ENCODE peak calls at places on chromosomes 6 and 20, in ten cellular contexts. H, E, I, L, C, Y, V, A, G and M are unnamed samples.

GRCh38 chr6:132132911-132133639 is 181.9 kb upstream of the CCN2 start:
- DNase-seq in H (peak; percentile 86), E (no peak), I (peak; percentile 84), L (no peak), C (peak; percentile 53), Y (no peak), V (no peak), A (no peak), G (peak; percentile 89), M (no peak)

GRCh38 chr6:101391772-101392560 is 1.5 kb upstream of the GRIK2 start:
- DNase-seq in H (peak; percentile 38), E (no peak), I (no peak), L (no peak), C (no peak), Y (peak; percentile 94), V (no peak), A (peak; percentile 12), G (no peak), M (no peak)

GRCh38 chr20:23023621-23024187 is 11.4 kb upstream of the SSTR4 start:
- DNase-seq in H (peak; percentile 48), E (no peak), I (no peak), L (no peak), C (no peak), Y (no peak), V (no peak), A (no peak), G (no peak), M (no peak)

GRCh38 chr20:9287826-9288225 is 218.9 kb downstream of the PLCB4 start:
- DNase-seq in H (no peak), E (no peak), I (no peak), L (no peak), C (no peak), Y (peak; percentile 67), V (no peak), A (no peak), G (no peak), M (no peak)

GRCh38 chr6:7389451-7390217 is at the start of the genes CAGE1 and RIOK1:
- DNase-seq in H (peak; percentile 98), E (peak; percentile 96), I (peak; percentile 95), L (peak; percentile 97), C (peak; percentile 99), Y (peak; percentile 97), V (peak; percentile 98), A (peak; percentile 89), G (peak; percentile 92), M (peak; percentile 96)

GRCh38 chr20:50378170-50379000 is 131.8 kb upstream of the PTPN1 start:
- DNase-seq in H (peak; percentile 38), E (no peak), I (peak; percentile 25), L (no peak), C (no peak), Y (no peak), V (no peak), A (no peak), G (no peak), M (no peak)

GRCh38 chr6:139778688-139779087 is 404.2 kb upstream of the CITED2 start:
- DNase-seq in H (peak; percentile 76), E (no peak), I (peak; percentile 49), L (no peak), C (peak; percentile 34), Y (peak; percentile 72), V (no peak), A (no peak), G (no peak), M (no peak)

GRCh38 chr6:74713941-74714340 is 491.9 kb downstream of the COL12A1 start:
- DNase-seq in H (peak; percentile 36), E (no peak), I (peak; percentile 53), L (no peak), C (no peak), Y (no peak), V (no peak), A (no peak), G (no peak), M (no peak)

GRCh38 chr6:117167520-117168271 is 97.7 kb upstream of the VGLL2 start:
- DNase-seq in H (peak; percentile 82), E (no peak), I (no peak), L (no peak), C (no peak), Y (no peak), V (no peak), A (no peak), G (no peak), M (no peak)

GRCh38 chr6:127030111-127030510 is 88.4 kb upstream of the RSPO3 start:
- DNase-seq in H (no peak), E (no peak), I (no peak), L (no peak), C (no peak), Y (no peak), V (no peak), A (no peak), G (no peak), M (no peak)

GRCh38 chr6:118580585-118581419 is 32.7 kb downstream of the PLN start:
- DNase-seq in H (peak; percentile 15), E (no peak), I (peak; percentile 95), L (no peak), C (peak; percentile 51), Y (peak; percentile 86), V (no peak), A (peak; percentile 44), G (peak; percentile 68), M (no peak)

GRCh38 chr6:1279065-1279464 is 32.8 kb upstream of the FOXQ1 start:
- DNase-seq in H (no peak), E (no peak), I (no peak), L (no peak), C (no peak), Y (no peak), V (no peak), A (no peak), G (no peak), M (no peak)